ENCODE peak calls at places on chromosomes 1 and 21, in seven cellular contexts. A is AG08396; L is EH; U is kidney tubule cell; O is AG10803; T is heart right ventricle; S is effector CD4-positive, alpha-beta T cell. E is an unnamed sample.

GRCh38 chr1:8554956-8555534 is 237.1 kb downstream of the SLC45A1 start:
- DNase-seq in O (no peak), T (no peak), A (peak), L (peak), S (no peak), U (peak), E (no peak)

GRCh38 chr1:40708750-40709099 is 17.2 kb downstream of the NFYC start:
- DNase-seq in T (no peak), S (no peak), O (peak), A (peak), L (peak), U (peak), E (no peak)

GRCh38 chr1:19922015-19922688 is 1.3 kb downstream of the PLA2G2E start:
- DNase-seq in S (no peak), T (no peak), L (no peak), A (no peak), O (no peak), U (no peak), E (no peak)

GRCh38 chr1:225476100-225476511 is 48.3 kb upstream of the LBR start:
- DNase-seq in L (no peak), A (no peak), U (no peak), T (no peak), O (no peak), S (no peak), E (no peak)

GRCh38 chr1:40399984-40400704 is 26.6 kb downstream of the SMAP2 start:
- DNase-seq in U (no peak), A (no peak), S (no peak), O (no peak), T (no peak), L (no peak), E (no peak)

GRCh38 chr1:114081145-114082046 is 72.3 kb downstream of the SYT6 start:
- DNase-seq in U (no peak), T (peak), A (no peak), S (no peak), L (no peak), O (no peak), E (peak)

GRCh38 chr1:64581786-64582185 is 111.9 kb downstream of the CACHD1 start:
- DNase-seq in O (no peak), L (no peak), S (no peak), A (no peak), U (no peak), T (no peak), E (no peak)

GRCh38 chr1:199311478-199312242 is 672.8 kb downstream of the PTPRC start:
- DNase-seq in S (no peak), U (no peak), T (no peak), A (no peak), O (no peak), L (no peak), E (no peak)

GRCh38 chr1:84061336-84061735 is 62.4 kb upstream of the TTLL7 start:
- DNase-seq in S (no peak), U (no peak), L (no peak), A (no peak), O (no peak), T (no peak), E (no peak)

GRCh38 chr1:8681911-8682310 is 135.5 kb downstream of the RERE start:
- DNase-seq in S (no peak), U (no peak), O (no peak), T (no peak), L (no peak), A (no peak), E (no peak)

GRCh38 chr1:160741092-160741501 is 2.0 kb downstream of the SLAMF7 start:
- DNase-seq in A (no peak), T (no peak), O (no peak), L (no peak), S (no peak), U (no peak), E (no peak)

GRCh38 chr1:221074325-221074724 is 195.1 kb downstream of the HLX start:
- DNase-seq in U (no peak), A (no peak), S (no peak), T (no peak), L (peak), O (peak), E (no peak)

GRCh38 chr1:169892819-169893644 is 664 bp downstream of the SCYL3 start:
- DNase-seq in T (no peak), O (peak), S (no peak), A (peak), L (peak), U (peak), E (peak)

GRCh38 chr1:16145030-16145987 is 10.6 kb downstream of the EPHA2 start:
- DNase-seq in T (peak), L (peak), O (peak), U (peak), A (peak), S (no peak), E (peak)

GRCh38 chr1:37143818-37144217 is 109.5 kb upstream of the GRIK3 start:
- DNase-seq in O (no peak), A (no peak), L (no peak), S (no peak), T (no peak), U (no peak), E (no peak)

GRCh38 chr1:114828251-114828650 is 26.4 kb upstream of the SYCP1 start:
- DNase-seq in U (peak), L (peak), A (no peak), O (no peak), T (no peak), S (no peak), E (no peak)

GRCh38 chr1:5744911-5745431 is 247.3 kb downstream of the NPHP4 start:
- DNase-seq in O (no peak), L (no peak), A (no peak), S (no peak), T (no peak), U (no peak), E (no peak)

GRCh38 chr21:34826818-34827217 is 158.0 kb downstream of the CLIC6 start:
- DNase-seq in S (no peak), L (no peak), U (no peak), T (no peak), O (no peak), A (no peak), E (no peak)

GRCh38 chr1:42165511-42166210 is 1.1 kb upstream of the GUCA2A start:
- DNase-seq in O (no peak), T (peak), A (no peak), L (peak), S (no peak), U (peak), E (peak)

GRCh38 chr1:85692730-85693314 is 15.4 kb downstream of the ZNHIT6 start:
- DNase-seq in U (peak), O (peak), A (no peak), L (peak), S (no peak), T (no peak), E (no peak)

GRCh38 chr1:154956557-154956956 is 658 bp upstream of the PBXIP1 start:
- DNase-seq in A (no peak), U (no peak), O (no peak), L (no peak), S (no peak), T (no peak), E (no peak)

GRCh38 chr1:204479387-204480136 is 15.0 kb downstream of the PIK3C2B start:
- DNase-seq in O (no peak), T (no peak), U (no peak), A (no peak), S (no peak), L (no peak), E (no peak)

GRCh38 chr1:12006167-12006921 is 13.0 kb upstream of the MIIP start:
- DNase-seq in U (no peak), T (no peak), L (no peak), S (no peak), O (no peak), A (no peak), E (no peak)

GRCh38 chr1:11150326-11150725 is 38.8 kb upstream of the ANGPTL7 start:
- DNase-seq in L (no peak), T (no peak), S (no peak), U (no peak), A (no peak), O (no peak), E (no peak)

GRCh38 chr1:147897030-147897756 is 5.4 kb upstream of the GJA8 start:
- DNase-seq in T (no peak), L (peak), O (no peak), U (no peak), A (no peak), S (no peak), E (no peak)

GRCh38 chr1:66177483-66177882 is 356.5 kb upstream of the SGIP1 start:
- DNase-seq in O (no peak), A (no peak), S (no peak), U (no peak), L (no peak), T (no peak), E (no peak)

GRCh38 chr1:7230121-7230895 is 445.1 kb downstream of the CAMTA1 start:
- DNase-seq in S (no peak), A (no peak), T (no peak), O (no peak), L (no peak), U (no peak), E (no peak)

GRCh38 chr21:31505975-31506374 is 153.5 kb upstream of the SOD1 start:
- DNase-seq in L (no peak), S (no peak), T (no peak), U (no peak), A (no peak), O (no peak), E (no peak)

GRCh38 chr1:10680487-10680886 is 116.0 kb downstream of the CASZ1 start:
- DNase-seq in T (no peak), S (no peak), U (peak), L (no peak), O (no peak), A (no peak), E (no peak)

GRCh38 chr1:220184503-220184902 is 87.8 kb downstream of the RAB3GAP2 start:
- DNase-seq in A (no peak), L (peak), S (no peak), U (no peak), O (peak), T (no peak), E (no peak)

GRCh38 chr1:247300491-247301175 is 31.0 kb downstream of the ZNF496 start:
- DNase-seq in U (no peak), O (no peak), S (no peak), T (no peak), L (no peak), A (no peak), E (no peak)

GRCh38 chr1:182303778-182304177 is 87.8 kb downstream of the GLUL start:
- DNase-seq in A (no peak), S (no peak), O (no peak), T (no peak), U (no peak), L (no peak), E (no peak)